ENCODE peak calls at places on chromosomes 2 and 18, in eight cellular contexts. V is stimulated activated CD8-positive, alpha-beta memory T cell treated with anti-CD3 and anti-CD28 coated beads, Interleukin-2, amount 100 ng/mL, for 48 hours; U is activated CD4-positive, alpha-beta T cell treated with anti-CD3 and anti-CD28 coated beads, Interleukin-2, amount 10 ng/mL, durations not matched to agents 7 days and 5 days; J is DMS 273 treated with DMSO at 0.1 percent for 48 hours; P is skeletal muscle cell; D is Karpas-422; K is GM23248; W is dorsolateral prefrontal cortex. I is an unnamed sample.

GRCh38 chr18:35131387-35132283 is 90.4 kb downstream of the MAPRE2 start:
- DNase-seq in U (no peak), P (no peak), J (no peak), K (no peak), V (no peak), W (peak), D (no peak), I (peak)

GRCh38 chr2:80026040-80026729 is 278.4 kb downstream of the LRRTM1 start:
- DNase-seq in V (no peak), J (no peak), K (peak), D (no peak), U (no peak), P (no peak), W (no peak), I (no peak)

GRCh38 chr2:158042245-158042644 is 59.4 kb upstream of the UPP2 start:
- DNase-seq in P (no peak), J (peak), D (no peak), K (no peak), W (no peak), U (no peak), V (no peak), I (no peak)

GRCh38 chr2:139864821-139865302 is 1084.7 kb upstream of the NXPH2 start:
- DNase-seq in U (no peak), P (no peak), J (no peak), K (no peak), W (no peak), D (no peak), V (no peak), I (no peak)

GRCh38 chr18:8536226-8536625 is 73.0 kb upstream of the RAB12 start:
- DNase-seq in W (no peak), K (peak), J (no peak), V (no peak), D (no peak), U (no peak), P (no peak), I (no peak)

GRCh38 chr18:9017170-9017899 is 85.2 kb upstream of the NDUFV2 start:
- DNase-seq in J (peak), U (peak), V (peak), P (peak), W (peak), K (peak), D (peak), I (no peak)

GRCh38 chr18:64202836-64203235 is 53.9 kb upstream of the LINC00305 start:
- DNase-seq in V (no peak), W (no peak), D (no peak), P (peak), U (no peak), J (no peak), K (peak), I (no peak)

GRCh38 chr18:55096261-55097026 is 137.2 kb upstream of the CCDC68 start:
- DNase-seq in P (no peak), W (peak), V (no peak), U (no peak), D (peak), J (peak), K (peak), I (peak)

GRCh38 chr2:73283545-73284295 is 558 bp downstream of the FBXO41 start:
- DNase-seq in P (no peak), K (no peak), U (peak), J (no peak), W (no peak), D (peak), V (no peak), I (no peak)

GRCh38 chr2:8676915-8677645 is 4.8 kb upstream of the ID2 start:
- DNase-seq in D (no peak), V (no peak), W (no peak), P (no peak), K (peak), J (no peak), U (no peak), I (no peak)

I was measured in hypothalamus.